ENCODE peak calls at places on chromosomes 2 and 18, in nine cellular contexts. B is testis, Z is psoas muscle, F is pancreas, G is neuronal stem cell, I is A673, O is vagina, M is astrocyte, U is neural progenitor cell. K is an unnamed sample. For H3K9me3 and H3K4me1, the result is how much of the 10 kb centered on the place peaks cover.

GRCh38 chr2:203886579-203887230 is 19.1 kb downstream of the CTLA4 start:
- DNase-seq in B (no peak), Z (no peak), F (no peak), G (no peak), I (no peak), O (no peak), M (no peak), U (no peak), K (no peak)

GRCh38 chr2:85737481-85737880 is 16.3 kb upstream of the ATOH8 start:
- DNase-seq in B (peak), Z (peak), F (peak), G (no peak), I (no peak), O (no peak), M (peak), U (no peak), K (peak)

GRCh38 chr2:68482296-68482695 is 14.9 kb downstream of the APLF start:
- DNase-seq in B (no peak), Z (no peak), F (no peak), G (no peak), I (no peak), O (no peak), M (peak), U (no peak), K (no peak)

GRCh38 chr18:58967643-58968291 is 103.1 kb downstream of the ZNF532 start:
- DNase-seq in B (no peak), Z (no peak), F (no peak), G (no peak), I (no peak), O (no peak), M (no peak), U (no peak), K (no peak)

GRCh38 chr2:233430651-233431050 is 76.4 kb downstream of the DGKD start:
- DNase-seq in B (no peak), Z (no peak), F (no peak), G (no peak), I (no peak), O (no peak), M (no peak), U (no peak), K (no peak)

GRCh38 chr2:75606851-75607798 is 39.5 kb upstream of the MRPL19 start:
- DNase-seq in B (no peak), Z (no peak), F (no peak), G (no peak), I (no peak), O (peak), M (peak), U (no peak), K (no peak)

GRCh38 chr2:200700856-200701255 is 110.9 kb upstream of the BZW1 start:
- DNase-seq in B (no peak), Z (no peak), F (no peak), G (no peak), I (no peak), O (no peak), M (no peak), U (no peak), K (no peak)

GRCh38 chr2:127228102-127228501 is 8.0 kb upstream of the CYP27C1 start:
- DNase-seq in B (no peak), Z (no peak), F (no peak), G (no peak), I (peak), O (no peak), M (peak), U (no peak), K (no peak)

GRCh38 chr2:209845666-209846065 is 74.0 kb downstream of the UNC80 start:
- DNase-seq in B (no peak), Z (no peak), F (no peak), G (no peak), I (no peak), O (no peak), M (no peak), U (no peak), K (no peak)

GRCh38 chr2:8575011-8575750 is 106.7 kb upstream of the ID2 start:
- DNase-seq in B (no peak), Z (no peak), F (no peak), G (no peak), I (no peak), O (peak), M (peak), U (no peak), K (peak)

GRCh38 chr2:128494307-128494639 is 175.6 kb upstream of the HS6ST1 start:
- DNase-seq in B (no peak), Z (no peak), F (no peak), G (no peak), I (no peak), O (no peak), M (no peak), U (no peak), K (no peak)

GRCh38 chr2:853203-853870 is 97.3 kb upstream of the SNTG2 start:
- DNase-seq in B (no peak), Z (no peak), F (no peak), G (no peak), I (no peak), O (peak), M (no peak), U (no peak), K (no peak)

GRCh38 chr2:155298001-155298400 is 599.5 kb downstream of the KCNJ3 start:
- DNase-seq in B (no peak), Z (no peak), F (no peak), G (no peak), I (no peak), O (no peak), M (no peak), U (no peak), K (no peak)

GRCh38 chr2:2021995-2022394 is 277.7 kb upstream of the PXDN start:
- DNase-seq in B (no peak), Z (no peak), F (no peak), G (no peak), I (no peak), O (peak), M (no peak), U (no peak), K (no peak)

GRCh38 chr2:107986278-107987217 is at the start of gene SLC5A7:
- DNase-seq in B (no peak), Z (peak), F (no peak), G (peak), I (no peak), O (no peak), M (no peak), U (peak), K (no peak)

GRCh38 chr2:79993144-79993543 is 311.4 kb downstream of the LRRTM1 start:
- DNase-seq in B (no peak), Z (no peak), F (no peak), G (no peak), I (peak), O (no peak), M (peak), U (no peak), K (no peak)

GRCh38 chr2:32852821-32853220 is 93.9 kb upstream of the LTBP1 start:
- DNase-seq in B (no peak), Z (no peak), F (no peak), G (no peak), I (no peak), O (no peak), M (peak), U (no peak), K (no peak)

GRCh38 chr2:89834306-89834705 is 1142.8 kb downstream of the RPIA start:
- DNase-seq in B (no peak), Z (no peak), F (no peak), G (no peak), I (no peak), O (no peak), M (no peak), U (no peak), K (no peak)

GRCh38 chr2:182713611-182714010 is 2.4 kb upstream of the DNAJC10 start:
- DNase-seq in B (no peak), Z (no peak), F (no peak), G (no peak), I (no peak), O (no peak), M (no peak), U (no peak), K (no peak)

GRCh38 chr2:9170458-9171130 is 36.0 kb upstream of the ASAP2 start:
- DNase-seq in B (no peak), Z (no peak), F (no peak), G (no peak), I (no peak), O (no peak), M (no peak), U (no peak), K (no peak)

GRCh38 chr2:220556658-220557057 is 929.2 kb downstream of the SLC4A3 start:
- DNase-seq in B (no peak), Z (no peak), F (no peak), G (no peak), I (peak), O (no peak), M (peak), U (no peak), K (no peak)

GRCh38 chr2:26246818-26247217 is 2.1 kb downstream of the HADHB start:
- DNase-seq in B (no peak), Z (peak), F (no peak), G (no peak), I (no peak), O (no peak), M (peak), U (no peak), K (peak)

GRCh38 chr2:176178271-176178806 is 10.1 kb upstream of the HOXD1 start:
- DNase-seq in B (peak), Z (no peak), F (no peak), G (no peak), I (peak), O (no peak), M (peak), U (peak), K (no peak)

GRCh38 chr2:188292446-188293239 is 969 bp downstream of the GULP1 start:
- DNase-seq in B (peak), Z (peak), F (peak), G (peak), I (peak), O (no peak), M (peak), U (peak), K (peak)

GRCh38 chr18:79890638-79891037 is 60.8 kb downstream of the SLC66A2 start:
- DNase-seq in B (no peak), Z (no peak), F (no peak), G (no peak), I (no peak), O (no peak), M (no peak), U (no peak), K (no peak)

GRCh38 chr2:5898667-5899066 is 206.5 kb downstream of the SOX11 start:
- DNase-seq in B (no peak), Z (no peak), F (no peak), G (no peak), I (no peak), O (no peak), M (no peak), U (no peak), K (no peak)
- H3K9me3 ChIP-seq in B (under half), Z (under half), F (under half), G (under half), I (under half), O (under half), M (under half), U (under half), K (under half)

GRCh38 chr2:215780313-215780712 is 233.0 kb downstream of the MREG start:
- DNase-seq in B (no peak), Z (no peak), F (no peak), G (no peak), I (no peak), O (no peak), M (no peak), U (no peak), K (no peak)

GRCh38 chr2:215782965-215783364 is 230.4 kb downstream of the MREG start:
- DNase-seq in B (no peak), Z (no peak), F (no peak), G (no peak), I (peak), O (no peak), M (no peak), U (no peak), K (no peak)

GRCh38 chr2:215784371-215784783 is 229.0 kb downstream of the MREG start:
- DNase-seq in B (no peak), Z (no peak), F (no peak), G (no peak), I (peak), O (no peak), M (peak), U (no peak), K (no peak)

GRCh38 chr2:215780891-215781290 is 232.5 kb downstream of the MREG start:
- DNase-seq in B (no peak), Z (no peak), F (no peak), G (no peak), I (no peak), O (no peak), M (no peak), U (no peak), K (no peak)

DNA sequence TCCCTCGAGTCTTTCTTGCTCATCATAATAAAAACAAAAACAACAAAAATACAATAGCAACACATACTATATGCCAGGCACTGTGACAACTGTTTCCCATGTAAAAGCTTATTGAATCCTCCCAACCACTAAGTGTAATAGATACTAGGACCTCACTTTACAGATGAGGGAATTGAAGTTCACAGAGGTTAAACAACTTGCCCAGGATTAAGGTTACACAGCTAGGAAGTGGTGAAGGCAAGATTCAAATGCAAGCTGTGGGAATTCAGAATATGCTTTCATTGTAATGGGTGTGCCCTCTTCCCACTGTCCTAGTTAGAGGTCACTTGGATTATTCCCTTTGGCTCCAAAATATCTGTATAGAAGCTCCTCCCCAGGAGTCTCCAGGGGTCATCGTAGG is 231.1 kb downstream of the MREG start:
- DNase-seq in B (no peak), Z (no peak), F (no peak), G (no peak), I (no peak), O (no peak), M (no peak), U (no peak), K (no peak)
- H3K4me1 ChIP-seq in B (under half), Z (under half), F (under half), G (under half), I (half or more), O (under half), M (under half), U (under half), K (under half)

GRCh38 chr2:10235099-10235908 is 67.4 kb upstream of the HPCAL1 start:
- DNase-seq in B (no peak), Z (peak), F (no peak), G (no peak), I (no peak), O (no peak), M (peak), U (no peak), K (no peak)
- H3K27ac ChIP-seq in B (no peak), Z (no peak), F (no peak), G (no peak), I (no peak), O (no peak), M (no peak), U (no peak), K (no peak)

GRCh38 chr2:165871025-165871424 is 77.0 kb upstream of the GALNT3 start:
- DNase-seq in B (no peak), Z (no peak), F (no peak), G (no peak), I (no peak), O (no peak), M (no peak), U (no peak), K (no peak)
- H3K9me3 ChIP-seq in B (under half), Z (under half), F (under half), G (under half), I (under half), O (under half), M (under half), U (under half), K (under half)

DNA sequence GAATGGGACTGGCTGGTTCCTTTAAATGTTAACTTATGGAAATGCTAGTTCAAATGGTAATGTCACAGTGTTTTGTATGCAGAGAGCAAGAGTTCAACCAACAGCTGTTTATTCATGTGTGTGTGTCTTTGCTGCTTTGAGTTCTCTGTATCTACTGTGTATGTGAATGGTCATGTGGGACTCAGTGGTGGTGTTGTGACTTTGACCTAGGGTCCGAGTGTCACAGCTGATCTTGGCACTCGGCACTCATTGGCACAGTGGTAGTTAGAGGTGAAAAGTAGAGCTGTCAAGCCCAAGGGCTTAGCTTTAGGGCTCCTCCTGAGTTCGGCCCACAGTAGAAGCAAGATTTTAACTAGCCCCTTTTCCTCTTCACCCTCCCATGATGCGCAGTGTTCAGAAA is 114.6 kb downstream of the NRP2 start:
- DNase-seq in B (no peak), Z (no peak), F (no peak), G (no peak), I (no peak), O (no peak), M (no peak), U (no peak), K (no peak)
- H3K4me1 ChIP-seq in B (under half), Z (under half), F (under half), G (under half), I (under half), O (under half), M (under half), U (under half), K (under half)

K was measured in right cardiac atrium.